ENCODE peak calls at places on chromosomes 5 and 9, in seven cellular contexts. D, X, Z, E, O, P and C are unnamed samples.

GRCh38 chr9:100465270-100465669 is 7.7 kb upstream of the TMEFF1 start:
- DNase-seq in D (no peak), X (no peak), Z (no peak), E (no peak), O (no peak), P (no peak), C (no peak)

GRCh38 chr9:7454490-7455110 is 345.0 kb downstream of the DMAC1 start:
- DNase-seq in D (no peak), X (no peak), Z (no peak), E (no peak), O (no peak), P (no peak), C (no peak)

GRCh38 chr9:86667307-86667706 is 280.0 kb downstream of the GAS1 start:
- DNase-seq in D (no peak), X (no peak), Z (no peak), E (no peak), O (peak), P (peak), C (no peak)

GRCh38 chr9:4192450-4192849 is 107.4 kb downstream of the GLIS3 start:
- DNase-seq in D (no peak), X (no peak), Z (no peak), E (no peak), O (peak), P (no peak), C (no peak)

GRCh38 chr5:56259002-56259511 is 25.9 kb upstream of the ANKRD55 start:
- DNase-seq in D (peak), X (no peak), Z (no peak), E (no peak), O (peak), P (peak), C (peak)

GRCh38 chr5:68484307-68485068 is 268.9 kb downstream of the PIK3R1 start:
- DNase-seq in D (peak), X (no peak), Z (no peak), E (no peak), O (peak), P (peak), C (peak)

GRCh38 chr5:95069948-95070347 is 214.9 kb downstream of the MCTP1 start:
- DNase-seq in D (no peak), X (no peak), Z (no peak), E (no peak), O (no peak), P (no peak), C (no peak)

GRCh38 chr9:19445452-19445851 is 36.6 kb downstream of the ACER2 start:
- DNase-seq in D (no peak), X (no peak), Z (no peak), E (no peak), O (no peak), P (no peak), C (no peak)

GRCh38 chr9:121651295-121652036 is at the start of gene DAB2IP:
- DNase-seq in D (no peak), X (peak), Z (peak), E (peak), O (no peak), P (peak), C (peak)

GRCh38 chr9:70861376-70861775 is 260.0 kb downstream of the TRPM3 start:
- DNase-seq in D (no peak), X (no peak), Z (no peak), E (no peak), O (no peak), P (no peak), C (no peak)

GRCh38 chr5:81422671-81423070 is 28.7 kb upstream of the ACOT12 start:
- DNase-seq in D (peak), X (no peak), Z (no peak), E (no peak), O (peak), P (peak), C (peak)

GRCh38 chr9:111356567-111357244 is 26.7 kb upstream of the OR2K2 start:
- DNase-seq in D (peak), X (no peak), Z (no peak), E (no peak), O (peak), P (peak), C (peak)

DNA sequence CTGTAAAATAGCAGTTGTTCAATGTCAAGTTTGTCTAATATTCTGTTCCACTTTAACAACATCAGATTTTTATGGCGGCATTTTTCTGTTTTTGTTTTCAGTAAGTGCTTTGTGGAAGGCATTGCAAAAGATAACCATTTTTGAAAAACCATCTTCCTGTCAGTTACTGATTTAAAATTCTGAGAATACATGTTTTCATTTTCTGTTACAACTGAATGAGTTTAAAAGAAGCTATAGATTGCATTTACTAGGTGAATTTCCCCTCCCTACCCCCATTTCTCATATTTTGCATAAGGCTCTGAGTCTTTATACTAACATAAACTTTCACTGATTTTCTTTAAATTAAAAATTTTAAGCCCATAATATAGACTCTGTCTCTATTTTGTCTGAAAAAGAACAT is 4.6 kb upstream of the ERAP2 start:
- DNase-seq in D (no peak), X (no peak), Z (no peak), E (no peak), O (no peak), P (no peak), C (no peak)
- H3K4me3 ChIP-seq in D (no peak), X (no peak), Z (no peak), E (no peak), O (no peak), P (no peak), C (no peak)

GRCh38 chr9:137277329-137278041 is at the start of gene TOR4A:
- DNase-seq in D (peak), X (no peak), Z (peak), E (peak), O (peak), P (peak), C (peak)
- TF ChIP-seq CTCF in D (no peak), X (no peak), Z (peak), E (no peak), O (no peak), P (no peak), C (peak)

GRCh38 chr5:131530706-131531331 is 104.2 kb downstream of the RAPGEF6 start:
- DNase-seq in D (no peak), X (no peak), Z (no peak), E (no peak), O (peak), P (no peak), C (no peak)
- H3K4me3 ChIP-seq in D (no peak), X (peak), Z (no peak), E (no peak), O (no peak), P (no peak), C (no peak)

DNA sequence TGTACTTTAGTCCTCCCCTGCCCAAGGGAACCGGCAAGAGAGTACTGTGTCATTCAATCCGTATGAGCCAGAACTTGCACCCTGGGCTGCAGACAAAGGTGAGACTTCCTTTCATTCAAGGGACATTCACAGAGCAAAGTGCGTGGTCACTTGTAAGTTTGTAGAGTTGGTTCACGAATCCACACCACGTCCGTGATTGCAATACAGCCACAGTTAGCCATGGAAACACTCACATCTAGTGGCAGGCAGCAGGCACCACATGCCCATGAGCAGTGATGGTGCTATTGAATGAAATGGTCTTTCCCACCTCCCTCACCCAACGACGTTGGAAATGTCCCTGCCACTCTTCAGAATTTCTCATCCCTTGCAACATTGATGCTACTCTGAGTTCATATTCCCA is 72.6 kb downstream of the SYK start:
- DNase-seq in D (no peak), X (no peak), Z (no peak), E (no peak), O (no peak), P (no peak), C (no peak)
- TF ChIP-seq CTCF in D (no peak), X (no peak), Z (no peak), E (no peak), O (no peak), P (no peak), C (no peak)

DNA sequence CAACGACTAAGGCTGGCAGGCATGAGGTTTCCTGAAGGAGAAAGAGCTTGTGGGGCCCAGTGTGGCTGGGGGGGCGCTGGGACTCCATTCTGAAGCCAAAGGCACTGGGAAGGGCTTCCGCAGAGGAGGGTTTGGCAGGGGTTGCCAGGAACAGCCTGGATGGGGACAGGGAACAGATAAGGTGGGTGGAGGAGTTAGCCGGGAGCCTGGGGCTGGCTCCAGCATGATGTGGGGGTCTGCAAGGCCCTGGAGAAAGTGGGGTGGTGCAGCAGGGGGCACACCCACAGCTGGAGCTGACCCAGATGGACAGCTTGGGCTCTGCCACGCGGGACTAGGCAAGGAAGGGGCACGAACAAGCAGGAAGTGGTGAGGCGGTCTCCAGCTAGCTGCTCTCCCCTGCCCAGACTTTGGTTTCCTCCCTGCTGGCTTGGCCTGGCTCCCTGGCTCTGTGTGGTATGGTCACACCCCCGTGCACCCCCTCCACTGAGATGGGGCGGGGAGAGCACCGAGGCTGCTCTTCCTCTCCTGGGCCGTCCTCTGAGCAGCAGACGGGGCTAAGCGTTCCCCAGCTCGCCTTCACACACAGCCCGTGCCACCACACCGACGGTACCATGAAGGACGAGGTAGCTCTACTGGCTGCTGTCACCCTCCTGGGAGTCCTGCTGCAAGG is at the start of gene LTC4S:
- DNase-seq in D (no peak), X (no peak), Z (peak), E (no peak), O (peak), P (peak), C (peak)
- H3K4me3 ChIP-seq in D (no peak), X (peak), Z (no peak), E (peak), O (no peak), P (no peak), C (peak)